ENCODE peak calls at places on chromosomes 12 and 14, in eight cellular contexts. G, T, R, Q, B, S, P and E are unnamed samples.

GRCh38 chr12:99390707-99391106 is 256.8 kb upstream of the GARIN6 start:
- DNase-seq in G (no peak), T (no peak), R (no peak), Q (peak), B (no peak), S (no peak), P (no peak), E (no peak)

GRCh38 chr14:67538501-67538900 is 5.4 kb downstream of the PLEKHH1 start:
- DNase-seq in G (no peak), T (no peak), R (no peak), Q (no peak), B (no peak), S (peak), P (no peak), E (no peak)

GRCh38 chr14:75559451-75560187 is 18.8 kb upstream of the FLVCR2 start:
- DNase-seq in G (no peak), T (peak), R (no peak), Q (peak), B (peak), S (no peak), P (no peak), E (no peak)

GRCh38 chr12:96395236-96395635 is 5.0 kb downstream of the CDK17 start:
- DNase-seq in G (no peak), T (no peak), R (no peak), Q (no peak), B (no peak), S (no peak), P (no peak), E (no peak)

GRCh38 chr14:53715390-53715730 is 241.3 kb downstream of the BMP4 start:
- DNase-seq in G (no peak), T (no peak), R (no peak), Q (no peak), B (no peak), S (no peak), P (peak), E (no peak)

GRCh38 chr12:131351319-131352028 is 359.4 kb upstream of the SFSWAP start:
- DNase-seq in G (no peak), T (no peak), R (no peak), Q (no peak), B (no peak), S (no peak), P (no peak), E (no peak)

GRCh38 chr12:94566345-94566744 is 84.0 kb downstream of the TMCC3 start:
- DNase-seq in G (no peak), T (no peak), R (no peak), Q (no peak), B (no peak), S (no peak), P (no peak), E (no peak)

GRCh38 chr14:78848234-78848820 is 678.2 kb downstream of the NRXN3 start:
- DNase-seq in G (no peak), T (no peak), R (peak), Q (no peak), B (peak), S (no peak), P (no peak), E (no peak)

GRCh38 chr12:124779161-124780141 is 84.2 kb downstream of the SCARB1 start:
- DNase-seq in G (no peak), T (no peak), R (no peak), Q (no peak), B (no peak), S (no peak), P (peak), E (no peak)

GRCh38 chr14:43539210-43539609 is 967.9 kb downstream of the FSCB start:
- DNase-seq in G (no peak), T (no peak), R (no peak), Q (no peak), B (no peak), S (no peak), P (no peak), E (no peak)

GRCh38 chr12:54032220-54032619 is 630 bp upstream of the HOXC5 start:
- DNase-seq in G (peak), T (no peak), R (no peak), Q (no peak), B (no peak), S (no peak), P (no peak), E (no peak)

GRCh38 chr12:39626033-39626814 is 6.6 kb upstream of the ABCD2 start:
- DNase-seq in G (no peak), T (no peak), R (no peak), Q (no peak), B (no peak), S (no peak), P (no peak), E (no peak)

DNA sequence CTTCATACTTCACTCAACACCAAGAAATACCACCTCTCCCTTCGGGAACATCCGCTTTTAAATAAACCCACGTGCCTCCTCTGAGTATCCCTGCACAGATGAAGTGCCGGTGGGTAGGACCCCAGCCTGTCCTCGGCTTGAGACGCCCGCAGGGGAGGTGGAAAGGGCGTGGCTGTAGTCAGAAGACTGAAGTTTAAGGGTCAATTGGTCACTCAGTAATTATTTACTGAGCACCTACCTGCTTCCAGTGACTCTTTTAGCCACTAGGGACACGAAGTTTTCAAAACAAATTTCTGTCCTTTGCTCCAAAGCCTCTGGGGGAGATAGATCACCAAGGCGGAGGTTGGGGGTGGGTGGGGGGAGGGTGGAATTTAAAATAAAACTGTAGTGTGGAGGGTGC is 309.4 kb downstream of the VRK1 start:
- DNase-seq in G (no peak), T (no peak), R (no peak), Q (no peak), B (no peak), S (no peak), P (no peak), E (no peak)
- TF ChIP-seq CTCF in G (no peak), T (no peak), R (no peak), Q (no peak), B (no peak), S (no peak), P (no peak), E (no peak)

GRCh38 chr14:32469388-32470160 is 140.5 kb downstream of the AKAP6 start:
- DNase-seq in G (no peak), T (no peak), R (no peak), Q (no peak), B (no peak), S (no peak), P (no peak), E (no peak)

GRCh38 chr14:32472081-32472480 is 143.0 kb downstream of the AKAP6 start:
- DNase-seq in G (no peak), T (no peak), R (no peak), Q (no peak), B (no peak), S (no peak), P (no peak), E (no peak)

GRCh38 chr14:32472512-32473472 is 143.7 kb downstream of the AKAP6 start:
- DNase-seq in G (no peak), T (no peak), R (peak), Q (peak), B (no peak), S (peak), P (no peak), E (no peak)

GRCh38 chr14:32470161-32470705 is 141.1 kb downstream of the AKAP6 start:
- DNase-seq in G (no peak), T (no peak), R (no peak), Q (no peak), B (no peak), S (no peak), P (no peak), E (no peak)

DNA sequence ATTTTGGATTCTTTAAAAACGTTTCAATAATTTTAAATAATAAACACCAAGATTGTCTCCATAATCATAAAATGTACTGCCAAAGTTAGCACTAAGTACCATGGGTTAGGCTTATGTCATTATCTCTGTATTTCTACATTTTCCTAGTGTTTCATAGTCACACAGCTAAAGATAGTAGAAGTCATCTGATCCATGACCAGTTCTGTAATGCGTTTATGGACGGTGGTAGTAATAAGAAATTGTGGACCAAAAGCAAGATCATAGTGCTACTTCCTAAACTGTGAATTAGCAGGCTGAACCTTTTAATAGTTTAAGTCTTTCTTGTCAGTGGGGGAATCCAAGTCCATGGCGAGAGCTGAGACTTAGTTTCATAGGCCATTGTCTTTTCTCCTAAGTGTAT is 142.1 kb downstream of the AKAP6 start:
- DNase-seq in G (no peak), T (no peak), R (no peak), Q (no peak), B (no peak), S (no peak), P (no peak), E (no peak)
- H3K27ac ChIP-seq in G (no peak), T (no peak), R (peak), Q (peak), B (no peak), S (peak), P (peak), E (peak)

DNA sequence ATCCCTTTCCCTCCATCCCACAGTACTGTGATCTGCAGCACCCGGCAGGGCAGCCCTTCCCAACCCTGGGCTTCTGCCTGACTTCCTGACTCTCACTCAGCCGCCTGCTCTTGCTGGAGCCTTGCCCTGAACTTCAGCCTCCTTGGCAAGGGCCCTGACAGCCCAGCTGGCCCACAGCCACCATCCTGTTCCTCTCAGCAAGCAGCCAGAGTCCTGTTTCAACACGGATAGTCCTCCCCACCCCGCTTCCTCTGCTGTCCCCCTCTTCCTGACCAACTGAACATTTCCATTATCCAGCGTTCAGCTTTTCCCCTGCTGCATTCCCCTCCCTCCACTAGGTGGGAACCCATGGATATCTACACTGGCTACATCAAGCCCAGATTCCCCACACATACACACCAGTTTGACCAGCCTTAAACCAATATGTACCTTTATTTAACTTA is 74.0 kb upstream of the MDM1 start:
- DNase-seq in G (peak), T (peak), R (peak), Q (peak), B (peak), S (peak), P (peak), E (peak)
- TF ChIP-seq CTCF in G (peak), T (peak), R (no peak), Q (peak), B (no peak), S (peak), P (peak), E (peak)

GRCh38 chr12:68766646-68767045 is 20.7 kb downstream of the SLC35E3 start:
- DNase-seq in G (no peak), T (no peak), R (no peak), Q (no peak), B (no peak), S (no peak), P (no peak), E (no peak)

GRCh38 chr12:68767191-68767590 is 21.2 kb downstream of the SLC35E3 start:
- DNase-seq in G (no peak), T (no peak), R (no peak), Q (no peak), B (no peak), S (no peak), P (no peak), E (no peak)

GRCh38 chr12:68769941-68770340 is 24.0 kb downstream of the SLC35E3 start:
- DNase-seq in G (no peak), T (no peak), R (no peak), Q (no peak), B (no peak), S (no peak), P (no peak), E (no peak)

GRCh38 chr12:68765696-68766095 is 19.7 kb downstream of the SLC35E3 start:
- DNase-seq in G (no peak), T (no peak), R (no peak), Q (no peak), B (no peak), S (no peak), P (no peak), E (no peak)

DNA sequence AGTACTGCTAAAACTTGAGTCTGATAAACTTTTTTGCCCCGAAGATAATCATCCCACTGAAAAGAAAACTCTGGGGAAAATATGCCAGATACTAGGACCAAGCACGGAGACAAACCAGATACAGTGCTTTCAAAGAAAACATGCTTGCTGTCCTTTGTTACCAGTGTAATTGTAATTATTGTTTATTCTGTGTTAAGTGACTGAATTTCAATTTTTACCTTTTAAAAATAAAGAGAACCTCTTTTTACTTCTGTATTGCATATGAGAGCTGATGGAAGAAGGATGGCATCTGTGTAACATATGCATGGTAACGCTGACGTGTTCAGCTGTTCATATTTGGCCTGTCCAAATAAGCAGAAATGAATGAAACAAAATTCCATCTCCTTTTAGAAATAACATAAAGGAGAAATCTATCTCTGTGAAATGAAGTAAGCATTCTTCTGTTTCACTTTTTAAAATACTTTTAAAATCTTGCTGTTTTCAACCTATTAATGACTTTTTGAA is 22.5 kb downstream of the SLC35E3 start:
- DNase-seq in G (no peak), T (no peak), R (no peak), Q (no peak), B (no peak), S (no peak), P (no peak), E (no peak)
- H3K27ac ChIP-seq in G (no peak), T (no peak), R (no peak), Q (no peak), B (no peak), S (no peak), P (no peak), E (no peak)

GRCh38 chr12:126747530-126748149 is 1519.3 kb upstream of the TMEM132C start:
- DNase-seq in G (no peak), T (peak), R (peak), Q (peak), B (peak), S (no peak), P (no peak), E (no peak)
- TF ChIP-seq CTCF in G (no peak), T (peak), R (peak), Q (peak), B (peak), S (peak), P (peak), E (peak)

GRCh38 chr14:88043523-88043922 is 38.6 kb downstream of the GPR65 start:
- DNase-seq in G (no peak), T (no peak), R (no peak), Q (no peak), B (no peak), S (no peak), P (no peak), E (no peak)
- H3K27ac ChIP-seq in G (no peak), T (no peak), R (peak), Q (no peak), B (no peak), S (no peak), P (no peak), E (no peak)

GRCh38 chr12:19507823-19508222 is 68.5 kb downstream of the AEBP2 start:
- DNase-seq in G (no peak), T (no peak), R (no peak), Q (no peak), B (no peak), S (no peak), P (no peak), E (no peak)
- TF ChIP-seq CTCF in G (peak), T (no peak), R (peak), Q (peak), B (peak), S (peak), P (peak), E (peak)

GRCh38 chr12:45131506-45131905 is 80.6 kb upstream of the DBX2 start:
- DNase-seq in G (no peak), T (no peak), R (no peak), Q (no peak), B (no peak), S (no peak), P (no peak), E (no peak)
- H3K27ac ChIP-seq in G (no peak), T (no peak), R (no peak), Q (no peak), B (no peak), S (no peak), P (no peak), E (no peak)